ENCODE peak calls at places on chromosomes 16 and 17, in ten cellular contexts. One of them, this sample, is unnamed.
A peak's percentile ranks its signal among the peaks of the same experiment; 100 is the strongest.

GRCh38 chr17:19015428-19015827 is 10.9 kb upstream of the FAM83G start:
- DNase-seq in fibroblast of lung: no peak
- DNase-seq in activated CD4-positive, alpha-beta T cell treated with anti-CD3 and anti-CD28 coated beads, Interleukin-2, amount 50 U/mL, for 48 hours: no peak
- DNase-seq in stimulated activated naive CD4-positive, alpha-beta T cell: no peak
- DNase-seq in AG20443: no peak
- DNase-seq in psoas muscle: peak; percentile 47
- DNase-seq in progenitor cell of endocrine pancreas: no peak
- DNase-seq in HCEC 1CT: no peak
- DNase-seq in A549: no peak
- DNase-seq in mammary epithelial cell: no peak
- DNase-seq in this sample: no peak

GRCh38 chr16:68289621-68290329 is 21.0 kb downstream of the SLC7A6OS start:
- DNase-seq in fibroblast of lung: no peak
- DNase-seq in activated CD4-positive, alpha-beta T cell treated with anti-CD3 and anti-CD28 coated beads, Interleukin-2, amount 50 U/mL, for 48 hours: peak; percentile 76
- DNase-seq in stimulated activated naive CD4-positive, alpha-beta T cell: no peak
- DNase-seq in AG20443: peak; percentile 56
- DNase-seq in psoas muscle: no peak
- DNase-seq in progenitor cell of endocrine pancreas: no peak
- DNase-seq in HCEC 1CT: no peak
- DNase-seq in A549: no peak
- DNase-seq in mammary epithelial cell: no peak
- DNase-seq in this sample: no peak

GRCh38 chr17:46178550-46179198 is 14.6 kb downstream of the KANSL1 start:
- DNase-seq in fibroblast of lung: peak; percentile 53
- DNase-seq in activated CD4-positive, alpha-beta T cell treated with anti-CD3 and anti-CD28 coated beads, Interleukin-2, amount 50 U/mL, for 48 hours: no peak
- DNase-seq in stimulated activated naive CD4-positive, alpha-beta T cell: no peak
- DNase-seq in AG20443: no peak
- DNase-seq in psoas muscle: no peak
- DNase-seq in progenitor cell of endocrine pancreas: no peak
- DNase-seq in HCEC 1CT: peak; percentile 71
- DNase-seq in A549: no peak
- DNase-seq in mammary epithelial cell: no peak
- DNase-seq in this sample: no peak

GRCh38 chr16:27511657-27512056 is 38.1 kb downstream of the GTF3C1 start:
- DNase-seq in fibroblast of lung: no peak
- DNase-seq in activated CD4-positive, alpha-beta T cell treated with anti-CD3 and anti-CD28 coated beads, Interleukin-2, amount 50 U/mL, for 48 hours: no peak
- DNase-seq in stimulated activated naive CD4-positive, alpha-beta T cell: no peak
- DNase-seq in AG20443: no peak
- DNase-seq in psoas muscle: peak; percentile 83
- DNase-seq in progenitor cell of endocrine pancreas: no peak
- DNase-seq in HCEC 1CT: no peak
- DNase-seq in A549: no peak
- DNase-seq in mammary epithelial cell: no peak
- DNase-seq in this sample: no peak

GRCh38 chr17:8985054-8985701 is 19.7 kb upstream of the PIK3R5 start:
- DNase-seq in fibroblast of lung: no peak
- DNase-seq in activated CD4-positive, alpha-beta T cell treated with anti-CD3 and anti-CD28 coated beads, Interleukin-2, amount 50 U/mL, for 48 hours: no peak
- DNase-seq in stimulated activated naive CD4-positive, alpha-beta T cell: no peak
- DNase-seq in AG20443: no peak
- DNase-seq in psoas muscle: no peak
- DNase-seq in progenitor cell of endocrine pancreas: no peak
- DNase-seq in HCEC 1CT: no peak
- DNase-seq in A549: no peak
- DNase-seq in mammary epithelial cell: no peak
- DNase-seq in this sample: no peak

GRCh38 chr17:75152971-75153853 is 1.1 kb downstream of the JPT1 start:
- DNase-seq in fibroblast of lung: peak; percentile 26
- DNase-seq in activated CD4-positive, alpha-beta T cell treated with anti-CD3 and anti-CD28 coated beads, Interleukin-2, amount 50 U/mL, for 48 hours: peak; percentile 58
- DNase-seq in stimulated activated naive CD4-positive, alpha-beta T cell: no peak
- DNase-seq in AG20443: peak; percentile 46
- DNase-seq in psoas muscle: peak; percentile 46
- DNase-seq in progenitor cell of endocrine pancreas: no peak
- DNase-seq in HCEC 1CT: peak; percentile 35
- DNase-seq in A549: peak; percentile 71
- DNase-seq in mammary epithelial cell: peak; percentile 57
- DNase-seq in this sample: no peak

GRCh38 chr17:37410357-37410756 is 3.7 kb downstream of the TADA2A start:
- DNase-seq in fibroblast of lung: no peak
- DNase-seq in activated CD4-positive, alpha-beta T cell treated with anti-CD3 and anti-CD28 coated beads, Interleukin-2, amount 50 U/mL, for 48 hours: no peak
- DNase-seq in stimulated activated naive CD4-positive, alpha-beta T cell: no peak
- DNase-seq in AG20443: no peak
- DNase-seq in psoas muscle: no peak
- DNase-seq in progenitor cell of endocrine pancreas: no peak
- DNase-seq in HCEC 1CT: no peak
- DNase-seq in A549: no peak
- DNase-seq in mammary epithelial cell: no peak
- DNase-seq in this sample: no peak

GRCh38 chr17:4301066-4301465 is 37.3 kb upstream of the ANKFY1 start:
- DNase-seq in fibroblast of lung: no peak
- DNase-seq in activated CD4-positive, alpha-beta T cell treated with anti-CD3 and anti-CD28 coated beads, Interleukin-2, amount 50 U/mL, for 48 hours: no peak
- DNase-seq in stimulated activated naive CD4-positive, alpha-beta T cell: no peak
- DNase-seq in AG20443: no peak
- DNase-seq in psoas muscle: peak; percentile 38
- DNase-seq in progenitor cell of endocrine pancreas: no peak
- DNase-seq in HCEC 1CT: no peak
- DNase-seq in A549: no peak
- DNase-seq in mammary epithelial cell: no peak
- DNase-seq in this sample: no peak

GRCh38 chr16:89749637-89750036 is 28.3 kb downstream of the ZNF276 start:
- DNase-seq in fibroblast of lung: no peak
- DNase-seq in activated CD4-positive, alpha-beta T cell treated with anti-CD3 and anti-CD28 coated beads, Interleukin-2, amount 50 U/mL, for 48 hours: no peak
- DNase-seq in stimulated activated naive CD4-positive, alpha-beta T cell: no peak
- DNase-seq in AG20443: no peak
- DNase-seq in psoas muscle: no peak
- DNase-seq in progenitor cell of endocrine pancreas: no peak
- DNase-seq in HCEC 1CT: no peak
- DNase-seq in A549: no peak
- DNase-seq in mammary epithelial cell: peak; percentile 8
- DNase-seq in this sample: no peak

GRCh38 chr17:19487009-19487600 is 46.5 kb upstream of the SLC47A1 start:
- DNase-seq in fibroblast of lung: peak; percentile 58
- DNase-seq in activated CD4-positive, alpha-beta T cell treated with anti-CD3 and anti-CD28 coated beads, Interleukin-2, amount 50 U/mL, for 48 hours: no peak
- DNase-seq in stimulated activated naive CD4-positive, alpha-beta T cell: no peak
- DNase-seq in AG20443: peak; percentile 48
- DNase-seq in psoas muscle: no peak
- DNase-seq in progenitor cell of endocrine pancreas: no peak
- DNase-seq in HCEC 1CT: no peak
- DNase-seq in A549: no peak
- DNase-seq in mammary epithelial cell: no peak
- DNase-seq in this sample: no peak

GRCh38 chr16:85754403-85754802 is 3.5 kb upstream of the C16orf74 start:
- DNase-seq in fibroblast of lung: no peak
- DNase-seq in activated CD4-positive, alpha-beta T cell treated with anti-CD3 and anti-CD28 coated beads, Interleukin-2, amount 50 U/mL, for 48 hours: no peak
- DNase-seq in stimulated activated naive CD4-positive, alpha-beta T cell: no peak
- DNase-seq in AG20443: no peak
- DNase-seq in psoas muscle: no peak
- DNase-seq in progenitor cell of endocrine pancreas: no peak
- DNase-seq in HCEC 1CT: no peak
- DNase-seq in A549: no peak
- DNase-seq in mammary epithelial cell: no peak
- DNase-seq in this sample: no peak

This sample was measured in iPS DF 6.9.